ENCODE peak calls at places on chromosomes 16 and 17, in seven cellular contexts. U is small intestine, I is left ventricle myocardium inferior, B is mucosa of descending colon, D is H7, E is ascending aorta, X is brain microvascular endothelial cell. L is an unnamed sample.

GRCh38 chr17:58400826-58401225 is 16.5 kb downstream of the RNF43 start:
- DNase-seq in U (no peak), I (no peak), B (no peak), D (no peak), E (no peak), X (no peak), L (no peak)

GRCh38 chr17:31517524-31517923 is 126.0 kb downstream of the RAB11FIP4 start:
- DNase-seq in U (no peak), I (no peak), B (no peak), D (peak; percentile 78), E (no peak), X (no peak), L (peak; percentile 67)

GRCh38 chr17:13024526-13025263 is 6.9 kb upstream of the ELAC2 start:
- DNase-seq in U (peak; percentile 55), I (peak; percentile 50), B (peak; percentile 61), D (peak; percentile 88), E (no peak), X (peak; percentile 31), L (peak; percentile 90)

GRCh38 chr17:36112572-36112971 is 8.9 kb downstream of the CCL4 start:
- DNase-seq in U (no peak), I (no peak), B (no peak), D (no peak), E (no peak), X (no peak), L (no peak)

GRCh38 chr17:42698736-42699414 is 16.5 kb downstream of the CNTNAP1 start:
- DNase-seq in U (no peak), I (peak; percentile 28), B (no peak), D (peak; percentile 55), E (no peak), X (no peak), L (no peak)

GRCh38 chr16:9824191-9824590 is 358.0 kb downstream of the GRIN2A start:
- DNase-seq in U (no peak), I (no peak), B (no peak), D (no peak), E (no peak), X (no peak), L (no peak)

GRCh38 chr16:12784076-12784475 is 19.6 kb downstream of the CPPED1 start:
- DNase-seq in U (no peak), I (no peak), B (no peak), D (no peak), E (no peak), X (peak; percentile 14), L (no peak)

GRCh38 chr17:44416558-44417289 is 27.3 kb upstream of the ITGA2B start:
- DNase-seq in U (no peak), I (no peak), B (no peak), D (no peak), E (no peak), X (no peak), L (no peak)

GRCh38 chr16:17205279-17206139 is 265.3 kb downstream of the XYLT1 start:
- DNase-seq in U (no peak), I (no peak), B (no peak), D (peak; percentile 61), E (no peak), X (no peak), L (no peak)

GRCh38 chr17:21280081-21280518 is 4.4 kb upstream of the MAP2K3 start:
- DNase-seq in U (peak; percentile 84), I (peak; percentile 84), B (peak; percentile 92), D (peak; percentile 95), E (peak; percentile 59), X (peak; percentile 76), L (peak; percentile 99)

GRCh38 chr17:2853722-2854580 is 57.7 kb downstream of the RAP1GAP2 start:
- DNase-seq in U (peak; percentile 59), I (peak; percentile 36), B (no peak), D (peak; percentile 89), E (no peak), X (no peak), L (peak; percentile 79)

GRCh38 chr16:84502581-84502980 is 1.9 kb downstream of the MEAK7 start:
- DNase-seq in U (no peak), I (no peak), B (no peak), D (no peak), E (no peak), X (no peak), L (no peak)

GRCh38 chr16:81645303-81645702 is 133.8 kb upstream of the PLCG2 start:
- DNase-seq in U (no peak), I (peak; percentile 63), B (no peak), D (peak; percentile 54), E (peak; percentile 26), X (peak; percentile 97), L (peak; percentile 54)

GRCh38 chr17:81924557-81925532 is 2.7 kb downstream of the MAFG start:
- DNase-seq in U (peak; percentile 89), I (no peak), B (no peak), D (peak; percentile 84), E (no peak), X (no peak), L (no peak)

GRCh38 chr17:63446218-63446980 is at the start of gene CYB561:
- DNase-seq in U (peak; percentile 83), I (peak; percentile 75), B (peak; percentile 90), D (peak; percentile 98), E (no peak), X (no peak), L (peak; percentile 91)

GRCh38 chr16:53098526-53099317 is 43.9 kb downstream of the CHD9 start:
- DNase-seq in U (peak; percentile 68), I (peak; percentile 89), B (peak; percentile 90), D (peak; percentile 48), E (peak; percentile 71), X (peak; percentile 89), L (peak; percentile 93)

GRCh38 chr17:72491102-72491501 is 370.3 kb downstream of the SOX9 start:
- DNase-seq in U (no peak), I (no peak), B (no peak), D (no peak), E (no peak), X (no peak), L (no peak)

GRCh38 chr16:12907670-12908233 is 6.4 kb downstream of the SHISA9 start:
- DNase-seq in U (no peak), I (no peak), B (no peak), D (peak; percentile 45), E (no peak), X (no peak), L (no peak)

GRCh38 chr17:38704645-38705522 is at the start of gene MLLT6:
- DNase-seq in U (peak; percentile 79), I (peak; percentile 82), B (peak; percentile 89), D (peak; percentile 94), E (peak; percentile 25), X (peak; percentile 48), L (peak; percentile 95)

GRCh38 chr17:33227911-33228310 is 65.2 kb downstream of the ASIC2 start:
- DNase-seq in U (no peak), I (no peak), B (no peak), D (no peak), E (no peak), X (no peak), L (no peak)

DNA sequence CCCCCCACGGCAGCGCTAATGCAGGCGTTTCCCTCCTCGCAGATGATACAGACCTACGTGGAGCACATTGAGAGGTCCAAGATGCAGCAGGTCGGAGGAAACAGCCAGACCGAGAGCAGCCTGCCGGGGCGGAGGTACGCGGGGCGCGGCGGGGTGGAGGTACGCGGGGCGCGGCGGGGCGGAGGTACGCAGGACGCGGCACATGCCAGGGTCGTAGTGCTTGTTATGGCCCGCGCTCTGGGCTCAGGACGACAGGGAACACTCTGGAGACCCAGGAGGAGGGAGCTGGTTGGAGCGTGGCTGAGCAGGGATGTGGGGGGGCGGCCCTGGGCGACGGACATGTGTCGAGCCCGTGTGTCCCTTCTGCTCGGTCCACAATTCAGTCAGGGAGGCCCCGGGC is 23.4 kb downstream of the MAPK8IP3 start:
- DNase-seq in U (no peak), I (no peak), B (no peak), D (peak; percentile 58), E (no peak), X (no peak), L (no peak)
- H3K36me3 ChIP-seq in U (peaks cover 10% of the 10 kb centered on the region), I (peaks cover 88% of the 10 kb centered on the region), B (no peaks in the 10 kb centered on the region), D (no peaks in the 10 kb centered on the region), E (peaks cover 82% of the 10 kb centered on the region), X (peaks cover 54% of the 10 kb centered on the region), L (peaks cover 77% of the 10 kb centered on the region)

DNA sequence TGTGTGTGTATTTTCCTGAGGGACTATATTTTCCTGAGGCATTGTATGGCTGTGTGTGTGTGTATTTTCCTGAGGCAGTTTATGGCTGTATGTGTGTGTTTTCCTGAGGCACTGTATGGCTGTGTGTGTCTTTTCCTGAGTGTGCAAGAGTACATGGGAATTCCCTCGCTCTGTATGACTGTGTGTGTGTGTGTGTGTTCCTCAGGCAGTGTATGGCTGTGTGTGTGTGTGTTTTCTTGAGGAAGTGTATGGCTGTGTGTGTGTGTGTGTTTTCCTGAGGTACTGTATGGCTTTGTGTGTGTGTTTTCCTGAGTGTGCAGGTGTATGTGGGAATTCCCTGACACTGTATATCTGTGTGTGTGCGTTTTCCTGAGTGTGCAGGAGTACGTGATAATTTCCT is 4.1 kb downstream of the ZNF778 start:
- DNase-seq in U (no peak), I (no peak), B (no peak), D (no peak), E (no peak), X (no peak), L (no peak)
- H3K36me3 ChIP-seq in U (peaks cover 7% of the 10 kb centered on the region), I (peaks cover 60% of the 10 kb centered on the region), B (peaks cover 9% of the 10 kb centered on the region), D (peaks cover 10% of the 10 kb centered on the region), E (peaks cover 62% of the 10 kb centered on the region), X (peaks cover 60% of the 10 kb centered on the region), L (peaks cover 52% of the 10 kb centered on the region)

DNA sequence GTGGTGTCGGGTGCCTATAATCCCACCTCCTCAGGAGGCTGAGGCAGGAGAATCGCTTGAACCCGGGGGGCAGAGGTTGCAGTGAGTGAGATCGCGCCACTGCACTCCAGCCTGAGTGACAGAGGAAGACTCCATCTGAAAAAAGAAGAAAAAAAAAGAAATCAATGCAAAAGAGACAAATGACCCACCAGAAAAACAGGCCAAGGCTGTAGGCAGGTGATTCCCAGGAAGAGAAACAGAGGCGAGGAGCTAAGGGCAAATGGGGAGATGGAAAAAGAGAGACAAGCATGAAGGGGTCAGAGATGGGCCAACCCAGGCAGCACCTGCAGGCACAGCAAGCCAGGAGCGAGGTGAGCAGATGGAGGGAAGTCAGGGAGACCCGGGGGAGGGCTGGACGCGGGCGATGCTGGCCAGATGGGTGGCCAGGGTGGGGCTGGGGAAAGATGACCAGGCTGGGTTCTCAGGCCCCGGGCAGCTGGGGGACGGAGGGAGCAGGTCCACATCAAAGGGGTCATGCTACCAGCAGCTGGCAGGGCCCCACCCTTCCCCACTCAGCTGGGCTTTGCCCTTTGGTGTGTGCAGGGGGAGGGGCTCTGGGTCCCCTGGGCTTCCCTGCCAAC is 25.5 kb downstream of the MYBBP1A start:
- DNase-seq in U (no peak), I (no peak), B (no peak), D (no peak), E (no peak), X (no peak), L (no peak)
- H3K36me3 ChIP-seq in U (no peaks in the 10 kb centered on the region), I (no peaks in the 10 kb centered on the region), B (no peaks in the 10 kb centered on the region), D (no peaks in the 10 kb centered on the region), E (no peaks in the 10 kb centered on the region), X (no peaks in the 10 kb centered on the region), L (no peaks in the 10 kb centered on the region)

GRCh38 chr17:68449021-68449739 is 8.1 kb downstream of the WIPI1 start:
- DNase-seq in U (no peak), I (no peak), B (no peak), D (no peak), E (no peak), X (no peak), L (no peak)

GRCh38 chr17:68450391-68450790 is 6.9 kb downstream of the WIPI1 start:
- DNase-seq in U (no peak), I (no peak), B (no peak), D (no peak), E (no peak), X (no peak), L (no peak)

GRCh38 chr17:68445671-68446070 is 11.6 kb downstream of the WIPI1 start:
- DNase-seq in U (no peak), I (no peak), B (no peak), D (no peak), E (no peak), X (no peak), L (no peak)

GRCh38 chr17:68443974-68444464 is 13.3 kb downstream of the WIPI1 start:
- DNase-seq in U (no peak), I (no peak), B (no peak), D (no peak), E (no peak), X (no peak), L (no peak)

GRCh38 chr17:68446626-68447041 is 10.7 kb downstream of the WIPI1 start:
- DNase-seq in U (no peak), I (no peak), B (no peak), D (no peak), E (no peak), X (no peak), L (no peak)
- H3K36me3 ChIP-seq in U (peaks cover 7% of the 10 kb centered on the region), I (peaks cover 95% of the 10 kb centered on the region), B (no peaks in the 10 kb centered on the region), D (peaks cover 3% of the 10 kb centered on the region), E (peaks cover 86% of the 10 kb centered on the region), X (peaks cover 56% of the 10 kb centered on the region), L (peaks cover 23% of the 10 kb centered on the region)

L was measured in spleen.